ENCODE peak calls at places on chromosomes 12 and 14, in six cellular contexts. U, F, C, W, I and B are unnamed samples.
A peak's percentile ranks its signal among the peaks of the same experiment; 100 is the strongest.

GRCh38 chr14:42140831-42141279 is 534.2 kb downstream of the LRFN5 start:
- DNase-seq in U (no peak), F (no peak), C (peak; percentile 44), W (peak; percentile 4), I (no peak), B (no peak)

GRCh38 chr14:79514700-79515099 is 696.6 kb downstream of the DIO2 start:
- DNase-seq in U (no peak), F (no peak), C (peak; percentile 23), W (no peak), I (no peak), B (no peak)

GRCh38 chr12:57990241-57990883 is 49.0 kb downstream of the ATP23 start:
- DNase-seq in U (no peak), F (no peak), C (no peak), W (no peak), I (no peak), B (no peak)

GRCh38 chr12:2668816-2669215 is 126.0 kb upstream of the FKBP4 start:
- DNase-seq in U (no peak), F (no peak), C (no peak), W (no peak), I (no peak), B (no peak)

GRCh38 chr14:34713681-34714319 is 593 bp downstream of the CFL2 start:
- DNase-seq in U (peak; percentile 47), F (peak; percentile 36), C (peak; percentile 81), W (no peak), I (no peak), B (no peak)

GRCh38 chr14:51258280-51258679 is 18.2 kb downstream of the TMX1 start:
- DNase-seq in U (no peak), F (no peak), C (no peak), W (no peak), I (no peak), B (no peak)

GRCh38 chr12:48982397-48983080 is 4.4 kb downstream of the WNT1 start:
- DNase-seq in U (no peak), F (no peak), C (no peak), W (no peak), I (no peak), B (no peak)

GRCh38 chr12:94186461-94187237 is 38.3 kb downstream of the PLXNC1 start:
- DNase-seq in U (peak; percentile 36), F (peak; percentile 60), C (peak; percentile 60), W (no peak), I (no peak), B (no peak)

GRCh38 chr14:97248973-97249372 is 451.8 kb downstream of the VRK1 start:
- DNase-seq in U (no peak), F (no peak), C (no peak), W (no peak), I (no peak), B (no peak)

GRCh38 chr14:61331992-61332657 is 10.7 kb downstream of the PRKCH start:
- DNase-seq in U (no peak), F (no peak), C (no peak), W (no peak), I (no peak), B (no peak)